ENCODE peak calls at places on chromosomes 3 and 15, in eight cellular contexts. Y is lower lobe of right lung, S is right atrium auricular region, P is suprapubic skin, N is Peyer's patch, O is spleen, H is left ventricle myocardium inferior, T is mucosa of descending colon. G is an unnamed sample. For H3K36me3, the result is how much of the 10 kb centered on the place peaks cover.

GRCh38 chr3:67075295-67075694 is 77.2 kb downstream of the KBTBD8 start:
- DNase-seq in Y (no peak), S (no peak), P (no peak), N (no peak), O (no peak), H (no peak), T (no peak), G (no peak)

GRCh38 chr3:7574435-7574834 is 713.5 kb downstream of the GRM7 start:
- DNase-seq in Y (no peak), S (no peak), P (no peak), N (no peak), O (no peak), H (no peak), T (no peak), G (no peak)

GRCh38 chr3:5014431-5014830 is 35.2 kb downstream of the BHLHE40 start:
- DNase-seq in Y (no peak), S (no peak), P (no peak), N (no peak), O (peak), H (no peak), T (no peak), G (no peak)

GRCh38 chr15:31871159-31871886 is 159.0 kb upstream of the CHRNA7 start:
- DNase-seq in Y (no peak), S (no peak), P (no peak), N (no peak), O (no peak), H (no peak), T (no peak), G (no peak)

GRCh38 chr3:119657887-119658702 is 2.3 kb downstream of the POPDC2 start:
- DNase-seq in Y (no peak), S (no peak), P (no peak), N (no peak), O (no peak), H (no peak), T (no peak), G (no peak)

GRCh38 chr3:186025161-186025560 is 83.7 kb downstream of the ETV5 start:
- DNase-seq in Y (no peak), S (no peak), P (no peak), N (no peak), O (no peak), H (no peak), T (no peak), G (no peak)

GRCh38 chr15:88610756-88611231 is 10.3 kb upstream of the AEN start:
- DNase-seq in Y (no peak), S (no peak), P (no peak), N (no peak), O (no peak), H (no peak), T (no peak), G (no peak)

GRCh38 chr3:188947983-188948657 is 223.7 kb upstream of the TPRG1 start:
- DNase-seq in Y (peak), S (peak), P (peak), N (peak), O (no peak), H (peak), T (peak), G (peak)

GRCh38 chr3:182486459-182486858 is 306.8 kb upstream of the ATP11B start:
- DNase-seq in Y (no peak), S (no peak), P (no peak), N (no peak), O (no peak), H (no peak), T (no peak), G (no peak)

GRCh38 chr3:127371338-127371737 is 83.5 kb upstream of the PRR20G start:
- DNase-seq in Y (no peak), S (no peak), P (no peak), N (no peak), O (no peak), H (no peak), T (no peak), G (no peak)

GRCh38 chr3:173395412-173396181 is 1.9 kb upstream of the NLGN1 start:
- DNase-seq in Y (peak), S (peak), P (peak), N (peak), O (peak), H (peak), T (peak), G (peak)

GRCh38 chr15:93997071-93997658 is 234.2 kb upstream of the MCTP2 start:
- DNase-seq in Y (no peak), S (no peak), P (no peak), N (no peak), O (no peak), H (no peak), T (no peak), G (no peak)

GRCh38 chr15:34241376-34242350 is 16.8 kb downstream of the EMC4 start:
- DNase-seq in Y (no peak), S (no peak), P (no peak), N (no peak), O (no peak), H (no peak), T (no peak), G (no peak)

GRCh38 chr3:158918008-158918407 is 116.2 kb downstream of the MFSD1 start:
- DNase-seq in Y (no peak), S (no peak), P (no peak), N (no peak), O (no peak), H (no peak), T (peak), G (no peak)

GRCh38 chr15:65303687-65304392 is 637 bp upstream of the RNU5B-1 start:
- DNase-seq in Y (no peak), S (peak), P (peak), N (peak), O (peak), H (peak), T (peak), G (peak)

GRCh38 chr3:13077431-13078157 is 4.4 kb upstream of the IQSEC1 start:
- DNase-seq in Y (no peak), S (no peak), P (no peak), N (no peak), O (no peak), H (peak), T (no peak), G (peak)

GRCh38 chr3:192896208-192896607 is 21.4 kb downstream of the MB21D2 start:
- DNase-seq in Y (no peak), S (no peak), P (no peak), N (peak), O (no peak), H (no peak), T (no peak), G (no peak)

GRCh38 chr3:64808056-64808455 is 120.3 kb upstream of the ADAMTS9 start:
- DNase-seq in Y (no peak), S (no peak), P (no peak), N (no peak), O (no peak), H (no peak), T (no peak), G (no peak)

GRCh38 chr3:152595975-152596832 is 238.7 kb upstream of the P2RY1 start:
- DNase-seq in Y (no peak), S (no peak), P (no peak), N (no peak), O (no peak), H (no peak), T (peak), G (peak)

GRCh38 chr3:126893651-126894050 is 89.3 kb upstream of the PLXNA1 start:
- DNase-seq in Y (no peak), S (no peak), P (no peak), N (no peak), O (no peak), H (no peak), T (no peak), G (no peak)

GRCh38 chr3:107987036-107987557 is 103.7 kb downstream of the CD47 start:
- DNase-seq in Y (peak), S (peak), P (peak), N (no peak), O (no peak), H (peak), T (no peak), G (peak)

GRCh38 chr3:23161896-23162570 is 41.1 kb upstream of the UBE2E2 start:
- DNase-seq in Y (no peak), S (no peak), P (no peak), N (no peak), O (no peak), H (no peak), T (no peak), G (no peak)

GRCh38 chr3:185733980-185734724 is 90.7 kb downstream of the IGF2BP2 start:
- DNase-seq in Y (no peak), S (no peak), P (no peak), N (no peak), O (no peak), H (no peak), T (peak), G (no peak)

GRCh38 chr3:126373682-126374601 is 16.7 kb upstream of the KLF15 start:
- DNase-seq in Y (no peak), S (no peak), P (peak), N (peak), O (peak), H (no peak), T (no peak), G (no peak)

GRCh38 chr3:178260887-178261286 is 275.3 kb upstream of the KCNMB2 start:
- DNase-seq in Y (no peak), S (no peak), P (no peak), N (no peak), O (no peak), H (no peak), T (no peak), G (no peak)

GRCh38 chr3:181457190-181457589 is 254.5 kb upstream of the SOX2 start:
- DNase-seq in Y (no peak), S (no peak), P (no peak), N (no peak), O (no peak), H (no peak), T (no peak), G (no peak)

GRCh38 chr3:100401674-100402036 is 316 bp downstream of the LNP1 start:
- DNase-seq in Y (peak), S (peak), P (peak), N (peak), O (peak), H (peak), T (peak), G (peak)

GRCh38 chr3:53775834-53776251 is 70.4 kb downstream of the CHDH start:
- DNase-seq in Y (no peak), S (no peak), P (no peak), N (no peak), O (no peak), H (no peak), T (no peak), G (no peak)

GRCh38 chr3:138740057-138740456 is 94.7 kb downstream of the PIK3CB start:
- DNase-seq in Y (no peak), S (no peak), P (no peak), N (no peak), O (no peak), H (no peak), T (no peak), G (no peak)

GRCh38 chr3:38458796-38459498 is 5.3 kb downstream of the ACVR2B start:
- DNase-seq in Y (peak), S (no peak), P (no peak), N (no peak), O (no peak), H (no peak), T (peak), G (peak)

GRCh38 chr15:56524915-56525314 is 60.0 kb upstream of the MNS1 start:
- DNase-seq in Y (no peak), S (no peak), P (no peak), N (no peak), O (no peak), H (no peak), T (no peak), G (no peak)

GRCh38 chr3:13235897-13236296 is 162.7 kb upstream of the IQSEC1 start:
- DNase-seq in Y (no peak), S (no peak), P (no peak), N (no peak), O (no peak), H (no peak), T (no peak), G (no peak)

GRCh38 chr15:69565066-69565465 is 112.4 kb downstream of the RPLP1 start:
- DNase-seq in Y (no peak), S (no peak), P (no peak), N (no peak), O (no peak), H (no peak), T (no peak), G (no peak)

GRCh38 chr15:34754674-34755418 is at the start of gene GJD2:
- DNase-seq in Y (no peak), S (no peak), P (no peak), N (no peak), O (no peak), H (no peak), T (no peak), G (no peak)

GRCh38 chr3:151584603-151585002 is 123.7 kb upstream of the IGSF10 start:
- DNase-seq in Y (no peak), S (no peak), P (no peak), N (no peak), O (no peak), H (no peak), T (no peak), G (no peak)

GRCh38 chr15:60649845-60650548 is 171.1 kb upstream of the ICE2 start:
- DNase-seq in Y (no peak), S (no peak), P (no peak), N (no peak), O (no peak), H (no peak), T (no peak), G (no peak)

GRCh38 chr3:48693826-48694225 is 8.1 kb upstream of the NCKIPSD start:
- DNase-seq in Y (no peak), S (no peak), P (no peak), N (no peak), O (peak), H (no peak), T (no peak), G (no peak)
- H3K36me3 ChIP-seq in Y (half or more), S (half or more), P (half or more), N (under half), O (half or more), H (half or more), T (under half), G (under half)

GRCh38 chr15:82674873-82675272 is 27.7 kb upstream of the CPEB1 start:
- DNase-seq in Y (no peak), S (no peak), P (no peak), N (no peak), O (no peak), H (no peak), T (no peak), G (no peak)

GRCh38 chr15:82679626-82680199 is 30.0 kb downstream of the AP3B2 start:
- DNase-seq in Y (no peak), S (no peak), P (no peak), N (no peak), O (no peak), H (no peak), T (no peak), G (no peak)

GRCh38 chr15:82681371-82681770 is 28.3 kb downstream of the AP3B2 start:
- DNase-seq in Y (no peak), S (no peak), P (no peak), N (no peak), O (no peak), H (no peak), T (no peak), G (no peak)

GRCh38 chr15:82677720-82678323 is 30.7 kb upstream of the CPEB1 start:
- DNase-seq in Y (no peak), S (no peak), P (no peak), N (no peak), O (no peak), H (no peak), T (no peak), G (no peak)

GRCh38 chr15:82680200-82681102 is 29.2 kb downstream of the AP3B2 start:
- DNase-seq in Y (peak), S (no peak), P (no peak), N (peak), O (peak), H (no peak), T (peak), G (peak)
- TF ChIP-seq CTCF in Y (peak), S (no peak), P (no peak), N (peak), O (no peak), H (no peak), T (no peak), G (no peak)

GRCh38 chr3:16323737-16324136 is 58.7 kb downstream of the OXNAD1 start:
- DNase-seq in Y (no peak), S (peak), P (no peak), N (no peak), O (no peak), H (no peak), T (no peak), G (no peak)
- H3K36me3 ChIP-seq in Y (half or more), S (under half), P (under half), N (under half), O (half or more), H (half or more), T (under half), G (half or more)

DNA sequence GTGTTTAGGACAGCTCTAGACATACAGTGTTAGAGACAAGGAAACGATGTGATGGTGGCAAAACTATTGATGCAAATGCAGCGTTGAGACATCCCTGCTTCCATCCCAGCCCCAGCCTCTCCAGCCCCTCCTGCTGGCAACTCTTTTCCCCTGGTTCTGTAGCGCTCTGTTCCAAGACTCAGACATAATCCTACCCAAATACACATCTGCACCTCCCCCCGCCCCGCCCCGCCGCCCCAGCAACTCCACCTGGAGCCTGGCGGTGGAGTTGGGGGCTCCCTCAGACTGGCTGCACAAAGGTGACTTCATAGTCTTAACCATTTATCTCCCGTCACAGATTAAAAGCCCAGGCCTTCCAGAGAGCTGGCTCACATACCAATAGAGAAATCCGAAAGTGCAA is 7.2 kb upstream of the SEC22A start:
- DNase-seq in Y (no peak), S (no peak), P (no peak), N (no peak), O (no peak), H (no peak), T (peak), G (no peak)
- TF ChIP-seq CTCF in Y (peak), S (no peak), P (peak), N (no peak), O (peak), H (peak), T (peak), G (no peak)

GRCh38 chr3:47731066-47731465 is 50.6 kb downstream of the SMARCC1 start:
- DNase-seq in Y (no peak), S (no peak), P (no peak), N (no peak), O (no peak), H (no peak), T (no peak), G (no peak)
- H3K36me3 ChIP-seq in Y (half or more), S (half or more), P (half or more), N (under half), O (under half), H (half or more), T (under half), G (half or more)

GRCh38 chr3:139982404-139982803 is 47.4 kb downstream of the CLSTN2 start:
- DNase-seq in Y (no peak), S (no peak), P (no peak), N (no peak), O (no peak), H (no peak), T (no peak), G (no peak)
- TF ChIP-seq CTCF in Y (no peak), S (no peak), P (no peak), N (no peak), O (no peak), H (peak), T (no peak), G (peak)

DNA sequence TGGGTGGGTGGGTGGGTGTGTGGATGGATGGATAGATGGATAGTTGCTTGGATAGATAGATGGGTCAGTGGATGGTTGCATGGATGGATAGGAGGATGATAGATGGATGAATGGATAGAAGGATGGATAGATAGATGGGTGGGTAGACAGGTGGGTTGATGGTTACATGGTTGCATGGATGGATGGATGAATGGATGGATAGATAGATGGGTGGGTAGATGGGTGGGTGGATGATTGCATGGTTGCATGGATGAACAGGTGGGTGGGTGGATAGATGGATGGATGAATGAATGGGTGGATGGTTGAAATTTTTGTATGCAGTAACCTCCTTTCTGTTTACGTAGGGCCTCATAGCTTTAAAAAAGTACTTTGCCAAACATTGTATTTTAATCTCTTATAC is 79.5 kb downstream of the LRRK1 start:
- DNase-seq in Y (no peak), S (no peak), P (no peak), N (no peak), O (no peak), H (no peak), T (no peak), G (no peak)
- H3K36me3 ChIP-seq in Y (under half), S (under half), P (under half), N (under half), O (under half), H (under half), T (under half), G (under half)

GRCh38 chr15:64067564-64068030 is 21.3 kb upstream of the DAPK2 start:
- DNase-seq in Y (no peak), S (no peak), P (peak), N (peak), O (peak), H (peak), T (peak), G (peak)
- TF ChIP-seq CTCF in Y (peak), S (peak), P (peak), N (peak), O (peak), H (peak), T (peak), G (peak)